ENCODE peak calls at places on chromosome 17, in nine cellular contexts. Z, D, B, E, R, N, V, F and Y are unnamed samples.
A peak's percentile ranks its signal among the peaks of the same experiment; 100 is the strongest.

GRCh38 chr17:78355045-78355641 is 4.7 kb downstream of the SOCS3 start:
- DNase-seq in B (no peak), Z (no peak), N (no peak), D (no peak), V (no peak), F (peak; percentile 62), E (no peak), R (no peak), Y (no peak)

GRCh38 chr17:59840908-59841666 is 51.7 kb downstream of the TUBD1 start:
- DNase-seq in N (no peak), V (peak; percentile 53), D (no peak), F (no peak), B (no peak), E (no peak), R (no peak), Z (no peak), Y (no peak)

GRCh38 chr17:77235370-77236080 is 94.8 kb downstream of the SEC14L1 start:
- DNase-seq in Z (no peak), D (no peak), E (no peak), B (peak; percentile 71), V (peak; percentile 60), R (no peak), F (no peak), N (peak; percentile 80), Y (no peak)

GRCh38 chr17:32671891-32672290 is 185.1 kb downstream of the CDK5R1 start:
- DNase-seq in D (no peak), E (no peak), V (no peak), Z (no peak), F (peak; percentile 62), B (no peak), N (no peak), R (peak; percentile 60), Y (no peak)

GRCh38 chr17:41539071-41539492 is 11.0 kb upstream of the KRT19 start:
- DNase-seq in E (no peak), V (no peak), Z (no peak), B (no peak), D (no peak), R (no peak), F (no peak), N (no peak), Y (no peak)

GRCh38 chr17:76382803-76383644 is 1.4 kb upstream of the SPHK1 start:
- DNase-seq in D (peak; percentile 77), V (peak; percentile 86), R (peak; percentile 50), F (peak; percentile 65), Z (no peak), N (no peak), B (peak; percentile 82), E (peak; percentile 56), Y (peak; percentile 73)

GRCh38 chr17:16820161-16820877 is 130.3 kb downstream of the CCDC144A start:
- DNase-seq in V (no peak), Z (no peak), F (no peak), E (no peak), R (no peak), B (no peak), D (no peak), N (no peak), Y (no peak)

GRCh38 chr17:42536372-42537155 is 523 bp downstream of the NAGLU start:
- DNase-seq in E (peak; percentile 61), D (peak; percentile 87), F (peak; percentile 94), Z (no peak), N (peak; percentile 62), R (peak; percentile 90), V (peak; percentile 45), B (peak; percentile 92), Y (peak; percentile 88)

GRCh38 chr17:49210158-49211029 is at the start of the genes ABI3 and GNGT2:
- DNase-seq in Z (no peak), R (peak; percentile 37), D (no peak), V (peak; percentile 26), F (peak; percentile 62), N (no peak), E (peak; percentile 69), B (peak; percentile 20), Y (peak; percentile 83)

GRCh38 chr17:77884967-77885641 is 73.4 kb upstream of the TNRC6C start:
- DNase-seq in R (no peak), Z (no peak), B (no peak), V (no peak), E (no peak), N (no peak), F (no peak), D (no peak), Y (no peak)

GRCh38 chr17:50206604-50207293 is 5.3 kb upstream of the COL1A1 start:
- DNase-seq in D (peak; percentile 85), E (peak; percentile 44), Z (no peak), V (no peak), F (no peak), N (no peak), B (peak; percentile 97), R (no peak), Y (no peak)

GRCh38 chr17:16434662-16435061 is 19.3 kb downstream of the TRPV2 start:
- DNase-seq in E (no peak), F (no peak), R (no peak), B (no peak), N (no peak), V (no peak), D (no peak), Z (no peak), Y (no peak)

GRCh38 chr17:73083432-73083831 is 9.1 kb downstream of the SLC39A11 start:
- DNase-seq in R (no peak), B (no peak), D (no peak), N (no peak), V (no peak), Z (no peak), F (no peak), E (no peak), Y (no peak)

GRCh38 chr17:48639136-48639535 is 13.0 kb upstream of the HOXB9 start:
- DNase-seq in R (no peak), F (no peak), V (no peak), D (no peak), E (no peak), B (no peak), N (no peak), Z (no peak), Y (no peak)

GRCh38 chr17:35210741-35211140 is 16.5 kb upstream of the SLC35G3 start:
- DNase-seq in N (no peak), R (no peak), D (no peak), B (no peak), F (no peak), E (peak; percentile 63), Z (no peak), V (no peak), Y (no peak)

GRCh38 chr17:10663231-10663630 is 6.1 kb upstream of the MYH3 start:
- DNase-seq in B (no peak), D (no peak), F (no peak), E (no peak), V (no peak), Z (no peak), N (no peak), R (no peak), Y (no peak)

DNA sequence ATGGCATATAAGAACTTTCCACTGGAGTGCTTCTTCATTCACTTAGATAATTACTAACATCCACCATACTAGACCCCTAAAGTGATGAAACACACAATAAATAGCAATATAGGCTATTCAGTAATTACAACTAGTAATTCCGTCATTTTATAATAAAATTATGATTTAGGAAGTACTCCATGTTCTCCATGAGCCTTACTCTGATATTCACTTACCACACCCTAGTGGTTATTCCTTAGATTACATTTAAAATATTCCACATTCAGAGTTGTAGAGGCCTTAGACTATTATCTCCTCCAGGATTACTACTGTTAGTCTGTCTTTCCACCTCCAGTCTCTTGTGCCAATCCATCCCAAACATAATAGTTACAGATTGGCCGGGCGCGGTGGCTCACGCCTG is 62.4 kb downstream of the STH start:
- DNase-seq in V (no peak), Z (no peak), F (no peak), N (no peak), D (no peak), B (no peak), R (no peak), E (no peak), Y (no peak)
- TF ChIP-seq CTCF in V (no peak), Z (no peak), F (peak; percentile 44), N (peak; percentile 23), D (peak; percentile 45), B (peak; percentile 62), R (peak; percentile 42), E (peak; percentile 51), Y (no peak)

GRCh38 chr17:18146259-18146658 is 37.4 kb upstream of the ALKBH5 start:
- DNase-seq in V (no peak), F (no peak), Z (no peak), D (no peak), E (no peak), R (no peak), B (no peak), N (no peak), Y (no peak)

GRCh38 chr17:18145811-18146210 is 37.3 kb downstream of the MYO15A start:
- DNase-seq in B (no peak), Z (no peak), R (no peak), N (no peak), E (no peak), F (no peak), D (no peak), V (no peak), Y (no peak)

GRCh38 chr17:18142417-18142816 is 33.9 kb downstream of the MYO15A start:
- DNase-seq in D (no peak), E (no peak), N (no peak), Z (no peak), R (no peak), F (no peak), B (no peak), V (no peak), Y (no peak)

GRCh38 chr17:18143044-18143936 is 34.7 kb downstream of the MYO15A start:
- DNase-seq in V (no peak), D (peak; percentile 81), N (no peak), F (no peak), E (no peak), B (no peak), R (no peak), Z (no peak), Y (no peak)

GRCh38 chr17:18144261-18144660 is 35.7 kb downstream of the MYO15A start:
- DNase-seq in R (no peak), N (no peak), E (no peak), Z (no peak), V (no peak), F (no peak), B (no peak), D (no peak), Y (no peak)
- H3K4me3 ChIP-seq in R (no peak overlapping the region), N (no peak overlapping the region), E (no peak overlapping the region), Z (no peak overlapping the region), V (no peak overlapping the region), F (no peak overlapping the region), B (no peak overlapping the region), D (no peak overlapping the region), Y (no peak overlapping the region)

GRCh38 chr17:82085931-82086764 is 11.9 kb downstream of the FASN start:
- DNase-seq in Z (no peak), E (peak; percentile 20), B (no peak), N (no peak), D (no peak), R (no peak), F (peak; percentile 50), V (no peak), Y (peak; percentile 15)
- H3K27me3 ChIP-seq in Z (no peaks in the 10 kb centered on the region), E (no peaks in the 10 kb centered on the region), B (no peaks in the 10 kb centered on the region), N (no peaks in the 10 kb centered on the region), D (no peaks in the 10 kb centered on the region), R (no peaks in the 10 kb centered on the region), F (no peaks in the 10 kb centered on the region), V (no peaks in the 10 kb centered on the region), Y (no peaks in the 10 kb centered on the region)

DNA sequence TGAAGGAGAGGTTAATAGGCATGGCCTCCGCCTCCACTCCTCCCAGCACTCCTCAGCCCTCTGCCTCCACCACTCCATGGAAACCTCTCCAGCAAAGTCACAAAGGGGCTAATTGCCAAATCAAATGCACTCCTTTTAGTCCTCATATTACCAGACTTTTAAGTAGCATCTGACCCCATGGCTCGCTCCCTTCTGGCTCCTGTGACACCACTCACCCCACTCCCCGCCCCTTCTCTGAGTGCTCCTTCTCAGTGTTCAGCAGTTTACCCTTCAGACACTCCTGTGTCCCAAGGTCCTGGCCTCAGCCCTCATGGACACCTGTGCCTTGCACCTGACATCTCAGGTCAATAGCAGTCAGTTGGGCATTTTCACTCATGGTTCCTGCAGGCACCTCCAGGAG is 243.5 kb upstream of the CCL2 start:
- DNase-seq in F (no peak), V (no peak), Z (no peak), B (no peak), E (no peak), N (no peak), D (no peak), R (no peak), Y (no peak)
- TF ChIP-seq CTCF in F (no peak), V (no peak), Z (no peak), B (no peak), E (no peak), N (no peak), D (no peak), R (no peak), Y (no peak)